ENCODE peak calls at places on chromosomes 1 and 21, in six cellular contexts. R is H7, M is HFF-Myc, L is kidney epithelial cell, W is AG04450, A is AG10803. Z is an unnamed sample.
A peak's percentile ranks its signal among the peaks of the same experiment; 100 is the strongest.

GRCh38 chr1:182604128-182604834 is at the start of gene RGS16:
- DNase-seq in M (peak; percentile 67), L (peak; percentile 25), R (peak; percentile 98), A (peak; percentile 69), W (peak; percentile 21), Z (no peak)

GRCh38 chr21:34074283-34075098 is 1.1 kb downstream of the MRPS6 start:
- DNase-seq in M (no peak), A (no peak), R (peak; percentile 47), L (no peak), W (no peak), Z (no peak)

GRCh38 chr1:23597635-23598388 is 38.5 kb upstream of the ID3 start:
- DNase-seq in M (no peak), R (no peak), W (no peak), A (no peak), L (no peak), Z (no peak)

GRCh38 chr1:3399732-3400131 is 54.7 kb upstream of the ARHGEF16 start:
- DNase-seq in R (no peak), L (no peak), M (no peak), A (peak; percentile 53), W (no peak), Z (no peak)

GRCh38 chr1:64975127-64975526 is 8.8 kb upstream of the JAK1 start:
- DNase-seq in L (no peak), R (no peak), A (no peak), M (no peak), W (no peak), Z (no peak)

GRCh38 chr1:156821801-156822200 is 5.2 kb upstream of the SH2D2A start:
- DNase-seq in W (no peak), M (no peak), A (peak; percentile 64), L (no peak), R (no peak), Z (no peak)

GRCh38 chr1:44643721-44644330 is 30.5 kb downstream of the TMEM53 start:
- DNase-seq in A (no peak), M (no peak), R (no peak), L (no peak), W (no peak), Z (no peak)

GRCh38 chr1:32724678-32725594 is 22.4 kb upstream of the SYNC start:
- DNase-seq in L (peak; percentile 77), M (peak; percentile 92), W (peak; percentile 88), A (peak; percentile 96), R (peak; percentile 75), Z (no peak)

GRCh38 chr21:32604484-32604883 is 7.7 kb downstream of the CFAP298 start:
- DNase-seq in A (no peak), W (no peak), R (peak; percentile 85), L (no peak), M (no peak), Z (no peak)

GRCh38 chr1:119862276-119862675 is 34.0 kb downstream of the ADAM30 start:
- DNase-seq in L (no peak), A (peak; percentile 52), R (no peak), M (no peak), W (peak; percentile 29), Z (no peak)

GRCh38 chr1:117060441-117061317 is 553 bp downstream of the TTF2 start:
- DNase-seq in A (peak; percentile 31), M (no peak), W (no peak), L (no peak), R (peak; percentile 71), Z (no peak)

GRCh38 chr1:10475510-10475909 is 760 bp downstream of the PEX14 start:
- DNase-seq in L (no peak), R (no peak), M (no peak), W (no peak), A (no peak), Z (no peak)

GRCh38 chr1:117467336-117467735 is 100.1 kb downstream of the MAN1A2 start:
- DNase-seq in W (no peak), A (no peak), M (no peak), R (no peak), L (no peak), Z (no peak)

GRCh38 chr1:166379447-166379846 is 212.6 kb upstream of the FAM78B start:
- DNase-seq in M (no peak), W (no peak), L (no peak), R (no peak), A (no peak), Z (no peak)

GRCh38 chr1:229897540-229897939 is 169.5 kb upstream of the GALNT2 start:
- DNase-seq in L (no peak), A (no peak), W (no peak), M (no peak), R (no peak), Z (no peak)

GRCh38 chr1:112828716-112829115 is 113.6 kb upstream of the PPM1J start:
- DNase-seq in M (no peak), A (no peak), R (no peak), L (no peak), W (no peak), Z (no peak)

GRCh38 chr1:160777486-160778089 is 18.4 kb upstream of the LY9 start:
- DNase-seq in M (no peak), R (peak; percentile 44), A (no peak), L (no peak), W (no peak), Z (no peak)

GRCh38 chr1:218357211-218357892 is 12.2 kb downstream of the TGFB2 start:
- DNase-seq in W (no peak), L (no peak), A (no peak), R (no peak), M (no peak), Z (no peak)

GRCh38 chr1:237211540-237211939 is 169.6 kb downstream of the RYR2 start:
- DNase-seq in L (no peak), M (no peak), R (no peak), W (no peak), A (no peak), Z (no peak)

GRCh38 chr1:15405106-15405850 is 4.4 kb upstream of the EFHD2 start:
- DNase-seq in A (no peak), L (no peak), R (no peak), M (no peak), W (no peak), Z (no peak)

GRCh38 chr1:223199094-223199647 is 56.1 kb upstream of the TLR5 start:
- DNase-seq in M (no peak), R (no peak), A (no peak), W (no peak), L (no peak), Z (no peak)

GRCh38 chr1:183070234-183070922 is 47.2 kb downstream of the LAMC1 start:
- DNase-seq in A (peak; percentile 21), W (no peak), M (no peak), R (no peak), L (no peak), Z (no peak)

GRCh38 chr1:32696041-32696440 is 6.5 kb downstream of the SYNC start:
- DNase-seq in W (no peak), R (no peak), M (no peak), A (no peak), L (no peak), Z (no peak)

GRCh38 chr1:85568660-85569059 is 11.9 kb upstream of the CCN1 start:
- DNase-seq in R (no peak), M (no peak), L (no peak), W (no peak), A (no peak), Z (no peak)

GRCh38 chr1:154407866-154408777 is 3.0 kb downstream of the IL6R start:
- DNase-seq in M (no peak), W (no peak), A (peak; percentile 34), R (no peak), L (no peak), Z (no peak)
- H3K4me3 ChIP-seq in M (no peak overlapping the region), W (no peak overlapping the region), A (peak overlapping the region; percentile 36), R (no peak overlapping the region), L (no peak overlapping the region), Z (no peak overlapping the region)

GRCh38 chr1:221806236-221806635 is 64.3 kb upstream of the DUSP10 start:
- DNase-seq in A (no peak), R (no peak), W (no peak), L (no peak), M (no peak), Z (no peak)
- H3K4me3 ChIP-seq in A (no peak overlapping the region), R (no peak overlapping the region), W (no peak overlapping the region), L (no peak overlapping the region), M (no peak overlapping the region), Z (no peak overlapping the region)

GRCh38 chr1:184892116-184892515 is 82.2 kb downstream of the NIBAN1 start:
- DNase-seq in A (no peak), M (no peak), W (no peak), L (no peak), R (no peak), Z (no peak)

GRCh38 chr1:184889183-184889582 is 85.1 kb downstream of the NIBAN1 start:
- DNase-seq in L (no peak), A (no peak), W (no peak), M (no peak), R (no peak), Z (no peak)

GRCh38 chr1:184891440-184891839 is 82.9 kb downstream of the NIBAN1 start:
- DNase-seq in M (no peak), A (no peak), W (no peak), L (no peak), R (no peak), Z (no peak)

GRCh38 chr1:184889902-184890301 is 84.4 kb downstream of the NIBAN1 start:
- DNase-seq in L (no peak), R (no peak), A (no peak), W (no peak), M (no peak), Z (no peak)

GRCh38 chr1:184890539-184890973 is 83.8 kb downstream of the NIBAN1 start:
- DNase-seq in W (no peak), A (peak; percentile 54), M (no peak), R (no peak), L (no peak), Z (no peak)
- H3K4me3 ChIP-seq in W (no peak overlapping the region), A (no peak overlapping the region), M (no peak overlapping the region), R (no peak overlapping the region), L (no peak overlapping the region), Z (no peak overlapping the region)

GRCh38 chr1:210292276-210292851 is 36.3 kb upstream of the HHAT start:
- DNase-seq in R (peak; percentile 95), M (peak; percentile 62), W (no peak), A (peak; percentile 39), L (no peak), Z (no peak)

GRCh38 chr1:210293191-210293607 is 35.5 kb upstream of the HHAT start:
- DNase-seq in A (peak; percentile 97), L (no peak), W (peak; percentile 59), R (no peak), M (peak; percentile 87), Z (peak; percentile 92)

GRCh38 chr1:210291088-210291487 is 37.6 kb upstream of the HHAT start:
- DNase-seq in R (no peak), M (no peak), A (no peak), L (no peak), W (no peak), Z (no peak)

GRCh38 chr1:210289248-210289647 is 39.5 kb upstream of the HHAT start:
- DNase-seq in W (no peak), A (no peak), M (no peak), L (no peak), R (no peak), Z (no peak)

GRCh38 chr1:210291786-210292275 is 36.9 kb upstream of the HHAT start:
- DNase-seq in M (peak; percentile 98), R (no peak), A (peak; percentile 98), L (no peak), W (peak; percentile 37), Z (no peak)
- H3K4me3 ChIP-seq in M (peak overlapping the region; percentile 43), R (peak overlapping the region; percentile 43), A (peak overlapping the region; percentile 50), L (peak overlapping the region; percentile 22), W (peak overlapping the region; percentile 52), Z (peak overlapping the region; percentile 25)